ENCODE peak calls at places on chromosomes 11 and 22, in seven cellular contexts. T is ovary; B is breast epithelium; Q is CD4-positive, CD25-positive, alpha-beta regulatory T cell; A is endothelial cell of umbilical vein; G is tibial artery; Y is mesenchymal stem cell. Z is an unnamed sample. For H3K27me3, the result is how much of the 10 kb centered on the place peaks cover.

GRCh38 chr11:32838505-32839274 is 9.0 kb downstream of the PRRG4 start:
- DNase-seq in Y (no peak), Q (no peak), B (no peak), G (no peak), A (no peak), T (no peak), Z (no peak)

GRCh38 chr11:120061036-120061760 is 76.7 kb downstream of the TRIM29 start:
- DNase-seq in G (no peak), B (no peak), A (no peak), Y (no peak), T (no peak), Q (no peak), Z (no peak)

GRCh38 chr11:67303132-67303988 is at the start of gene SSH3:
- DNase-seq in B (peak), Y (peak), A (peak), G (peak), Q (peak), T (peak), Z (peak)

GRCh38 chr11:94851864-94852581 is 83.9 kb downstream of the AMOTL1 start:
- DNase-seq in A (no peak), G (no peak), Y (no peak), B (no peak), Q (no peak), T (no peak), Z (no peak)

GRCh38 chr11:63768232-63769043 is at the start of gene ZFTA:
- DNase-seq in Y (peak), B (no peak), T (peak), A (peak), Q (peak), G (no peak), Z (peak)

GRCh38 chr11:132770802-132771545 is 761.3 kb downstream of the OPCML start:
- DNase-seq in T (no peak), B (no peak), G (no peak), Y (no peak), A (no peak), Q (no peak), Z (no peak)

GRCh38 chr11:74678041-74678440 is 53.2 kb downstream of the CHRDL2 start:
- DNase-seq in A (no peak), G (no peak), Y (no peak), B (peak), T (no peak), Q (no peak), Z (no peak)

GRCh38 chr22:27212617-27213177 is 555.3 kb downstream of the MIAT start:
- DNase-seq in Q (no peak), A (peak), G (peak), T (peak), B (no peak), Y (peak), Z (peak)

GRCh38 chr11:14045417-14045816 is 82.9 kb downstream of the SPON1 start:
- DNase-seq in Y (no peak), B (no peak), T (no peak), A (no peak), Q (no peak), G (no peak), Z (no peak)

GRCh38 chr22:19523240-19524169 is 705 bp downstream of the CLDN5 start:
- DNase-seq in A (peak), Y (peak), T (no peak), G (no peak), Q (peak), B (no peak), Z (peak)

GRCh38 chr22:19517919-19518567 is 6.2 kb downstream of the CLDN5 start:
- DNase-seq in B (no peak), G (no peak), A (no peak), T (no peak), Q (no peak), Y (no peak), Z (no peak)

GRCh38 chr22:25402501-25403283 is 161.8 kb upstream of the GRK3 start:
- DNase-seq in Q (no peak), Y (peak), T (peak), B (no peak), G (no peak), A (no peak), Z (no peak)

GRCh38 chr11:111945198-111945597 is 8.1 kb downstream of the DIXDC1 start:
- DNase-seq in Y (peak), G (no peak), A (no peak), T (no peak), B (no peak), Q (no peak), Z (no peak)

GRCh38 chr11:60118333-60118732 is 29.9 kb downstream of the MS4A2 start:
- DNase-seq in Y (no peak), G (no peak), T (no peak), B (no peak), A (peak), Q (no peak), Z (no peak)

GRCh38 chr11:33687733-33688479 is 12.7 kb downstream of the C11orf91 start:
- DNase-seq in B (no peak), Q (peak), A (peak), T (no peak), Y (peak), G (peak), Z (no peak)

GRCh38 chr11:111272420-111272819 is 25.9 kb upstream of the POU2AF3 start:
- DNase-seq in A (no peak), Q (no peak), T (no peak), G (no peak), Y (no peak), B (no peak), Z (no peak)

GRCh38 chr11:62671604-62672528 is at the start of the genes LBHD1 and UQCC3:
- DNase-seq in B (peak), T (peak), G (peak), A (peak), Y (peak), Q (peak), Z (peak)

GRCh38 chr22:49353185-49353584 is 474.5 kb downstream of the BRD1 start:
- DNase-seq in Q (no peak), Y (no peak), B (no peak), A (no peak), T (no peak), G (no peak), Z (peak)

GRCh38 chr11:114678125-114679036 is at the start of gene NXPE2:
- DNase-seq in B (no peak), T (no peak), Y (peak), A (no peak), Q (no peak), G (no peak), Z (peak)

GRCh38 chr11:120230433-120231071 is 9.4 kb upstream of the POU2F3 start:
- DNase-seq in Q (no peak), T (no peak), A (no peak), G (no peak), B (no peak), Y (no peak), Z (no peak)

GRCh38 chr11:91299980-91300379 is 924.6 kb upstream of the FAT3 start:
- DNase-seq in B (no peak), Y (peak), G (no peak), A (no peak), T (no peak), Q (no peak), Z (no peak)

GRCh38 chr22:23110922-23111527 is 30.8 kb downstream of the RSPH14 start:
- DNase-seq in Y (no peak), A (no peak), T (no peak), Q (no peak), G (no peak), B (no peak), Z (no peak)

GRCh38 chr11:504053-504993 is 2.7 kb downstream of the RNH1 start:
- DNase-seq in B (no peak), Y (no peak), G (peak), Q (no peak), A (peak), T (peak), Z (peak)

GRCh38 chr22:32024791-32025190 is 18.3 kb upstream of the SLC5A1 start:
- DNase-seq in Y (no peak), T (no peak), B (no peak), G (no peak), Q (no peak), A (no peak), Z (no peak)

GRCh38 chr11:128305588-128305987 is 281.8 kb downstream of the ETS1 start:
- DNase-seq in A (no peak), B (no peak), T (no peak), Q (peak), G (no peak), Y (no peak), Z (no peak)

GRCh38 chr11:1486054-1486825 is at the start of gene MOB2:
- DNase-seq in T (peak), Y (no peak), G (peak), B (peak), A (peak), Q (no peak), Z (peak)

GRCh38 chr11:11243790-11244469 is 109.1 kb downstream of the CSNK2A3 start:
- DNase-seq in A (peak), B (no peak), Y (peak), G (peak), Q (peak), T (peak), Z (peak)

GRCh38 chr22:27420186-27420816 is 381.3 kb downstream of the MN1 start:
- DNase-seq in Q (no peak), T (no peak), G (no peak), Y (no peak), B (no peak), A (no peak), Z (no peak)

GRCh38 chr22:43506487-43506886 is 94.7 kb downstream of the MPPED1 start:
- DNase-seq in T (no peak), A (no peak), Q (no peak), G (no peak), Y (no peak), B (no peak), Z (no peak)

GRCh38 chr11:12242071-12242672 is 131.8 kb downstream of the MICAL2 start:
- DNase-seq in G (no peak), B (no peak), T (no peak), A (no peak), Y (no peak), Q (peak), Z (no peak)

GRCh38 chr22:43921361-43921760 is 2.2 kb upstream of the PNPLA3 start:
- DNase-seq in T (no peak), A (no peak), Y (peak), Q (no peak), B (no peak), G (no peak), Z (no peak)

GRCh38 chr11:117795726-117796455 is 1.1 kb downstream of the DSCAML1 start:
- DNase-seq in Y (no peak), A (no peak), T (no peak), Q (no peak), B (no peak), G (no peak), Z (no peak)

GRCh38 chr11:35303596-35304392 is 115.6 kb downstream of the SLC1A2 start:
- DNase-seq in G (peak), A (no peak), Q (no peak), B (no peak), T (no peak), Y (peak), Z (no peak)

GRCh38 chr11:44943118-44943517 is 7.6 kb downstream of the TP53I11 start:
- DNase-seq in Y (no peak), A (peak), Q (no peak), B (no peak), G (peak), T (no peak), Z (peak)

GRCh38 chr11:61985863-61986262 is 18.4 kb upstream of the FTH1 start:
- DNase-seq in T (no peak), Q (no peak), A (no peak), Y (no peak), B (peak), G (no peak), Z (no peak)

GRCh38 chr11:17468094-17468493 is 8.6 kb downstream of the ABCC8 start:
- DNase-seq in G (no peak), A (no peak), Y (no peak), B (no peak), Q (no peak), T (no peak), Z (no peak)

GRCh38 chr11:13423372-13423771 is 39.6 kb downstream of the BTBD10 start:
- DNase-seq in Y (no peak), G (no peak), T (no peak), B (no peak), A (no peak), Q (no peak), Z (no peak)

GRCh38 chr11:44622721-44623258 is 57.3 kb downstream of the CD82 start:
- DNase-seq in G (no peak), A (no peak), Q (no peak), B (no peak), T (peak), Y (no peak), Z (peak)

GRCh38 chr11:31815743-31816466 is 4.8 kb upstream of the PAX6 start:
- DNase-seq in T (no peak), B (no peak), G (no peak), A (no peak), Q (no peak), Y (no peak), Z (no peak)

GRCh38 chr11:9747816-9748215 is 83.9 kb downstream of the SWAP70 start:
- DNase-seq in T (no peak), B (no peak), Q (no peak), Y (no peak), A (no peak), G (no peak), Z (no peak)
- H3K27ac ChIP-seq in T (no peak), B (peak), Q (no peak), Y (peak), A (no peak), G (peak), Z (no peak)

DNA sequence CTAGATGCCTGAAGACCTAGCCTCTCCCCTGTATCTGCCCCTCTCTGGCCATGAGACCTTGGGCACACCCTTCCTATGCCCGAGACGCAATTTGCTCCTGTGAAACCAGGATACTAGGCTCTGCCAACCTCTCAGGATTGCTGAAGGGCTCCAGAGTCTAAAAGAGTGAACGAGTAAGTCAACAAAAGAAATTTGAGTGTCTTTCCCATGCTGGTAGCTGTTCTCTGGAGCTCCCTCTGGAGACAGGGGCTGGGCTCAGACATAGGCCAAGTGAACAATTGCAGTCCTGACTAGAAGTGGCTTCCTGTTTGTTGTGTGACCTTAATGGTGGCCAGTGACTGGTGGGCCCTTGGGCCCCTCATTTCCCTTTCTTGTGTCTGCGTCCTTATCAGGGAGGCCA is 189.0 kb upstream of the NARS2 start:
- DNase-seq in A (no peak), Q (no peak), Y (no peak), B (no peak), T (no peak), G (no peak), Z (no peak)
- H3K27me3 ChIP-seq in A (under half), Q (under half), Y (under half), B (under half), T (under half), G (under half), Z (under half)

DNA sequence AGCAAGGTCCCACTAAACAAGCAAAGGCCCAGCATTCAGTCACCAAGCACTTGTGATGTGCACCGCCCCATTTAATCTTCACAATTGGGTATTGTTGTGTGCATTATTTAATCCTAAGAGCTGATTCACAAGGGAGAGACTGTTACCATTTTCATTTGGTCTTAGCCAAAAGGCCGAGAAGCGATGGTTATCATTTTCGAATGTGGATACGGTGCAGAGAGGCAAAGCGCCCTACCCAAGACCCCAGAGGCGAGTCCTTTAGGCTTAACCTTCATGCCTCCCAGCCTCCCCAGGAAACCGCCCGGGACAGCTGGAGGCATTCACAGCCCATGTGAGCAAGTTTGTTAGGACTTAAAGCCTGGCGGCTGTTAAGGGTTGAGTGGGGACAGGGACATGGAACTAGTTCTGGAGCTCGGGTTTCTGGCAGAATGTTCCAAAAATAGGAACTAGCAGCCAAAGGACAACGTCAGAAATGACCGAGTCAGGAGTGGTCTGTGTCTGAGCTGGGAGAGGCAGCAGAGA is 13.0 kb upstream of the UPK3A start:
- DNase-seq in G (peak), A (no peak), Y (peak), B (no peak), T (no peak), Q (no peak), Z (peak)
- H3K27ac ChIP-seq in G (peak), A (no peak), Y (no peak), B (peak), T (no peak), Q (no peak), Z (peak)

DNA sequence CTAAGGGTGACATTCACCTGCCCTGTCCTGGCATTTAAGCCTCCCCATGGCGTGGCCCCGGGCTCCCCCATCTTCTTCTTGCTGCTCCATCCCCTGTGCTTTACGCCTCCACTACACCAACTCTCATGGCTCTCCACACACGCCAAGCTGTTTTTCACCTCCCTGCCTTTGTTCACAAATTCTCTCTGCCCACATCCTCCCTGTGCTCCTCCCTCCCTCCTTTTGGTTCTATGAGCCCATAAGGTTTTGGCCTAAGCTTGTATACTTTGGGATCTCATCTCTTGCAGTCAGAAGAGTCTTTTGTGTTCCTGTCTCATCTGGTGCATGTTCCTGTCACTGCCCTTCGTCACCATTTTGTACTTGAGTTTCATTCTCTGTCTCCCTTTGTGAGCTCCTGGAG is 4.6 kb upstream of the DNAL4 start:
- DNase-seq in Q (peak), T (no peak), A (no peak), G (no peak), B (no peak), Y (no peak), Z (no peak)
- H3K27me3 ChIP-seq in Q (under half), T (under half), A (under half), G (under half), B (under half), Y (half or more), Z (under half)

GRCh38 chr11:76380977-76381719 is at the start of the genes GVQW3 and THAP12:
- DNase-seq in Q (peak), T (peak), G (peak), A (peak), B (peak), Y (peak), Z (peak)

GRCh38 chr11:76380161-76380976 is 563 bp downstream of the THAP12 start:
- DNase-seq in Q (peak), B (no peak), A (peak), G (peak), T (no peak), Y (peak), Z (peak)

GRCh38 chr11:76376746-76377558 is 4.0 kb downstream of the THAP12 start:
- DNase-seq in A (no peak), G (no peak), Y (no peak), Q (no peak), T (no peak), B (no peak), Z (no peak)

GRCh38 chr11:76382209-76382608 is 1.1 kb downstream of the GVQW3 start:
- DNase-seq in B (no peak), Q (no peak), G (no peak), T (no peak), A (no peak), Y (no peak), Z (no peak)

DNA sequence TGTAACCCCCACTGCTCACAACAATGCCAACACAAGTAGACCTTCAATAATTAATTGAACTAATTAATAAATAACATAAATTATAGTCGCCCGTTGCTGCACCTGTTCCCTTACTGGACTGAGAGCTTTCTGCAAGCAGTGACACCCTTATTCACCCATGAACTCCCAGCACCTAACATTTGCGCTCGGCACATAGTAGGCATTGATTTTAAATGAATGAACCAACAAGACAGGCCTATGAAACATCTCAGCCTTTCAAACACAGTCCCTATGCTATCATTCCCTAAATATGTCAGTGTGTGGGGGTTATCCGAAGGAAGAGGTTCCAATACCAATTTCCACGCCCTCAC is 1.1 kb downstream of the THAP12 start:
- DNase-seq in Y (no peak), G (no peak), Q (no peak), A (no peak), T (no peak), B (no peak), Z (no peak)
- H3K27ac ChIP-seq in Y (no peak), G (peak), Q (peak), A (no peak), T (no peak), B (no peak), Z (no peak)

GRCh38 chr11:125166347-125166841 is 1.8 kb downstream of the PKNOX2 start:
- DNase-seq in A (no peak), G (peak), Q (no peak), Y (peak), T (peak), B (no peak), Z (no peak)
- H3K27me3 ChIP-seq in A (under half), G (under half), Q (under half), Y (under half), T (under half), B (under half), Z (under half)

DNA sequence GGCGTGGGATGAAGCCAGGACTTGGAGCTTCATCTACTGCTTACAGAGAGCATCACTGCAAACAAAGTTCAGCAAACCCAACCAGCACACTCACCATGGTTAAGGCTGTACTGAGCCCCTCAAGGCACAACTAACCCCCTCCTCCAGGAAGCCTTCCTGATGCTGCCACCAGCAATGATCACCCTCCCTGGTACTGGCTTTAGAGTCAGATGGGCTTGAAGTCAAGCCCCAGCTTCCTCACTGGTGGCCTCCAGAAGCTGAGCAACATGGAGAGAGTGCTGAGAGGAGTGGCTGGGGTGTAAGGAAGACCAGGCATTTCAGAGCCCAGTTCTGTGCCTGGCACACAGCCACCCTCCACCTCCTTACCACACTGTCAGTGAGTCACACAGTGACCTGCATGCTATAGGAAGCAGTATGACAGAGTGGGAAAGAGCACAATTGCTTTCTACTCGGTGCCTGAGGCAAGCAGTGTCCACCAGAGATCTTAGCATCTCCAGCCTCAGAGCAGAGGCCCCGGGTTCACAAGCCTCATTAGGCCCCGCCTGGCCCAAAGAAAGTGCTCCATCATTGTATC is 24.7 kb upstream of the BAIAP2L2 start:
- DNase-seq in Y (peak), T (no peak), G (no peak), B (no peak), A (peak), Q (no peak), Z (peak)
- H3K27ac ChIP-seq in Y (no peak), T (no peak), G (no peak), B (no peak), A (no peak), Q (no peak), Z (no peak)